ENCODE peak calls at places on chromosomes 12 and 14, in four cellular contexts. T, N, S and F are unnamed samples.

GRCh38 chr14:53330441-53330840 is 177.3 kb upstream of the DDHD1 start:
- DNase-seq in T (no peak), N (no peak), S (no peak), F (no peak)

GRCh38 chr14:65179918-65180724 is 77.8 kb upstream of the MAX start:
- DNase-seq in T (no peak), N (peak), S (peak), F (peak)

GRCh38 chr14:60561845-60562746 is 53.1 kb downstream of the SIX6 start:
- DNase-seq in T (peak), N (peak), S (peak), F (peak)

GRCh38 chr12:4487024-4487423 is 41.4 kb upstream of the FGF6 start:
- DNase-seq in T (no peak), N (no peak), S (no peak), F (no peak)

GRCh38 chr12:77064891-77065360 is 443 bp downstream of the E2F7 start:
- DNase-seq in T (no peak), N (no peak), S (no peak), F (no peak)

GRCh38 chr14:71050227-71050823 is 143.1 kb downstream of the PCNX1 start:
- DNase-seq in T (no peak), N (no peak), S (no peak), F (peak)

GRCh38 chr12:99152337-99152736 is 495.2 kb upstream of the GARIN6 start:
- DNase-seq in T (no peak), N (no peak), S (no peak), F (no peak)

GRCh38 chr12:79761341-79761740 is 70.6 kb upstream of the PAWR start:
- DNase-seq in T (no peak), N (no peak), S (no peak), F (no peak)

GRCh38 chr14:83764656-83765055 is 1765.3 kb upstream of the FLRT2 start:
- DNase-seq in T (no peak), N (no peak), S (peak), F (no peak)

GRCh38 chr12:644293-644639 is 19.0 kb downstream of the NINJ2 start:
- DNase-seq in T (no peak), N (no peak), S (no peak), F (no peak)

GRCh38 chr12:644818-645552 is 18.3 kb downstream of the NINJ2 start:
- DNase-seq in T (no peak), N (no peak), S (peak), F (no peak)

GRCh38 chr12:643478-644292 is 19.6 kb downstream of the NINJ2 start:
- DNase-seq in T (no peak), N (peak), S (no peak), F (no peak)

GRCh38 chr12:645563-646071 is 17.6 kb downstream of the NINJ2 start:
- DNase-seq in T (no peak), N (no peak), S (peak), F (no peak)

DNA sequence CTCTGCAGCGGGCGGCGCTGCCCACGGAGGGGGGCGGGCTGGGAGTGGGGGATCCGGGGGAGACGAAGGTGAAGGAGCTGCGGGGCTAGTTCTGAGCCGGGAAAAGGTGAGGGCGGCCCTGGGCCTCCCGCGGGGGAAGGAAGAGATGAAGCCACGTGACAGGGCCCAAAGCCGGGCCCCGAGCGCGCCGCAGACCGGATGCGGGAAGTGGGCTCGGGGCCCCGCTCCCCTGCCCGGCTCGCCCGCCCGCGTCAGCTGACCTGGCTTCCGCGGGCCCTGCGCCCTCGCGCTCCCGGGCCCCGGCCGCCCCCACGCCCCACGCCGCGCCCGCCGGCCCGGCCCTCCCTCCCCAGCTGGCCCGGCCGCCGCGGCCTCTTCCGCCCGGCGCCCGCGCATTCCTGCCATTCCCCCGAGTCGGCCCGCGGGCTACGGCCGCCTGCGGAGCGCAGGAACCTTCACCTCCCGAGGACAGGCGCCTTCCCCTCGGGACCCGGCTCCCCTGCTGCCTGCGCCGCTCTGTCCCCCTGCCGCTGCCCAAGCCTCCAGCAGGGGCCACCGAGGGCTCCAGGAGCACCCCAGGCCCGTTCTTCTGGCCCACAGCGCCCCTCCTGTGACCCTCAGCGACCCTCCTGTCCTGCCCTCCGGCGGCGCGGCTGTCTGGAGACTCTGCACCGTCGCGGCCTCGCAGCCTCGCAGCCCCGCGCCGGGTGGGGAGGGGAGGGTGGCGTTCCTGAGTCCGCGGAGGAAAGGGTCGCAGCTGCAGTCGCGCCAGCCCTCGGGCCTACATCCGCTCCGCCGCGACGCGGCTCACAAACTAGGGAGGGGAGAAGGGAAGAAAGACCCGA is 20.4 kb downstream of the NINJ2 start:
- DNase-seq in T (peak), N (peak), S (peak), F (peak)
- TF ChIP-seq CTCF in T (peak), N (peak), S (peak), F (peak)

GRCh38 chr14:39762576-39763401 is 330.6 kb upstream of the FBXO33 start:
- DNase-seq in T (no peak), N (peak), S (no peak), F (no peak)

GRCh38 chr14:39763402-39763890 is 331.2 kb upstream of the FBXO33 start:
- DNase-seq in T (no peak), N (peak), S (no peak), F (no peak)

GRCh38 chr14:39768579-39768978 is 336.3 kb upstream of the FBXO33 start:
- DNase-seq in T (no peak), N (peak), S (no peak), F (no peak)

GRCh38 chr14:39765676-39766075 is 333.4 kb upstream of the FBXO33 start:
- DNase-seq in T (no peak), N (no peak), S (no peak), F (no peak)

GRCh38 chr14:39766397-39767000 is 334.3 kb upstream of the FBXO33 start:
- DNase-seq in T (no peak), N (no peak), S (no peak), F (no peak)
- TF ChIP-seq CTCF in T (no peak), N (no peak), S (no peak), F (no peak)

DNA sequence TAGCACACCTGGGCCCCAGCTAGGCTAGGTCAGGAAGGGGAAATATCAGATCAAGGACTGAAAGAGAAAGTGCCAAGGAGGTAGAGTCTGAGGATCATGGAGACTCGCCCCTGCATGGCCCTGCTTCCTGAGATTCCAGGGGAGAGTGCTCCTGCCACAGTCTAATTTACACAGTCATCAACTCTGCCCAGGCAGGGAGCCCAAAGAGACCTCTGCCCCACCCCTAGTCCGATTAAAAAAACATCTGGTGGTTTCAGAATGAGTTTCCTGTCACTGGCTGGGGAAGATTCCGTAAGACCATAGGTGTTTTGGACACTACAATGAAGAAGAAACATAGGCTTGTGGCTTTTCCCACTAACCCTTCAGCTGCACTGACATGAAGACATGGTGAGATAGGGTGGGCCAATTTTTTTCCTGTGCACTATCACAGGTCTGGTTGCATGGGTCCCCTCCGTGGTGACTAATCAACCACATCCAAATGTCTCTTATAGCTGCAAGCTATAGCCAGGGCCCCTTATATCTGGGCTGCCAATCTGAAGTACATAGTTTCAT is 31.5 kb upstream of the GZMB start:
- DNase-seq in T (no peak), N (peak), S (no peak), F (peak)
- TF ChIP-seq CTCF in T (no peak), N (no peak), S (no peak), F (no peak)

GRCh38 chr12:93016752-93017350 is 87.8 kb upstream of the EEA1 start:
- DNase-seq in T (no peak), N (no peak), S (no peak), F (no peak)

GRCh38 chr12:93019240-93019910 is 90.3 kb upstream of the EEA1 start:
- DNase-seq in T (no peak), N (no peak), S (no peak), F (no peak)

GRCh38 chr12:93019911-93020224 is 90.8 kb upstream of the EEA1 start:
- DNase-seq in T (no peak), N (no peak), S (no peak), F (no peak)

GRCh38 chr12:93018610-93019009 is 89.5 kb upstream of the EEA1 start:
- DNase-seq in T (no peak), N (no peak), S (no peak), F (no peak)

GRCh38 chr12:93015970-93016751 is 87.1 kb upstream of the EEA1 start:
- DNase-seq in T (no peak), N (no peak), S (peak), F (no peak)
- TF ChIP-seq CTCF in T (no peak), N (no peak), S (no peak), F (no peak)